ENCODE peak calls at places on chromosome 17, in five cellular contexts. M is activated T-helper 9 cell treated with anti-CD3 and anti-CD28 coated beads, Interleukin-2, amount 50 U/mL, for 16 hours; Y is GM19239; K is left colon; D is activated CD4-positive, alpha-beta T cell treated with anti-CD3 and anti-CD28 coated beads, Interleukin-2, amount 10 ng/mL, durations not matched to agents 7 days and 5 days. H is an unnamed sample.

GRCh38 chr17:1709403-1709891 is 730 bp downstream of the TLCD2 start:
- DNase-seq in K (peak; percentile 53), D (no peak), M (no peak), Y (no peak), H (no peak)

GRCh38 chr17:8409966-8410881 is 12.6 kb upstream of the RNF222 start:
- DNase-seq in M (peak; percentile 64), D (peak; percentile 83), Y (peak; percentile 47), K (peak; percentile 89), H (peak; percentile 73)

GRCh38 chr17:794876-795275 is 12.7 kb downstream of the MRM3 start:
- DNase-seq in M (peak; percentile 12), D (peak; percentile 52), K (peak; percentile 82), Y (peak; percentile 71), H (peak; percentile 23)

GRCh38 chr17:39737761-39738567 is at the start of gene GRB7:
- DNase-seq in D (no peak), Y (no peak), M (no peak), K (peak; percentile 88), H (no peak)

GRCh38 chr17:81069084-81069645 is 34.2 kb downstream of the BAIAP2 start:
- DNase-seq in M (no peak), K (no peak), Y (no peak), D (no peak), H (no peak)

GRCh38 chr17:62780273-62780672 is 27.8 kb downstream of the MARCHF10 start:
- DNase-seq in M (no peak), D (no peak), K (no peak), Y (no peak), H (no peak)

GRCh38 chr17:28875856-28876564 is 21.2 kb downstream of the ERAL1 start:
- DNase-seq in D (no peak), Y (no peak), K (no peak), M (no peak), H (no peak)

GRCh38 chr17:17855976-17856375 is 19.2 kb upstream of the SREBF1 start:
- DNase-seq in D (no peak), K (no peak), Y (no peak), M (no peak), H (no peak)

GRCh38 chr17:4562000-4562969 is 1.9 kb upstream of the GGT6 start:
- DNase-seq in Y (no peak), K (no peak), M (no peak), D (no peak), H (no peak)

GRCh38 chr17:28720247-28720996 is 637 bp downstream of the RPL23A start:
- DNase-seq in Y (no peak), K (no peak), D (peak; percentile 47), M (peak; percentile 15), H (no peak)

GRCh38 chr17:44444735-44445105 is 55.3 kb upstream of the ITGA2B start:
- DNase-seq in K (no peak), M (no peak), D (no peak), Y (no peak), H (no peak)

GRCh38 chr17:48639982-48640857 is 14.1 kb upstream of the HOXB9 start:
- DNase-seq in K (no peak), Y (no peak), M (no peak), D (no peak), H (no peak)

GRCh38 chr17:75504347-75505151 is 10.8 kb downstream of the CASKIN2 start:
- DNase-seq in Y (peak; percentile 95), D (peak; percentile 41), K (peak; percentile 57), M (peak; percentile 18), H (no peak)

GRCh38 chr17:72683506-72684404 is 408.7 kb downstream of the SLC39A11 start:
- DNase-seq in Y (no peak), M (no peak), K (peak; percentile 9), D (no peak), H (no peak)

GRCh38 chr17:3888343-3889171 is 4.3 kb downstream of the CAMKK1 start:
- DNase-seq in M (no peak), Y (no peak), D (no peak), K (peak; percentile 78), H (no peak)

GRCh38 chr17:32835291-32835761 is 41.6 kb downstream of the MYO1D start:
- DNase-seq in M (no peak), K (no peak), D (no peak), Y (no peak), H (no peak)

GRCh38 chr17:72927146-72927545 is 165.3 kb downstream of the SLC39A11 start:
- DNase-seq in M (no peak), D (no peak), K (no peak), Y (no peak), H (no peak)

GRCh38 chr17:11292491-11292890 is 51.5 kb downstream of the SHISA6 start:
- DNase-seq in M (no peak), K (no peak), Y (no peak), D (no peak), H (no peak)

GRCh38 chr17:39094607-39095308 is 56.7 kb downstream of the PLXDC1 start:
- DNase-seq in M (no peak), D (peak; percentile 57), K (no peak), Y (no peak), H (peak; percentile 59)

GRCh38 chr17:57142925-57143324 is 57.9 kb downstream of the AKAP1 start:
- DNase-seq in M (no peak), K (no peak), D (no peak), Y (no peak), H (no peak)

GRCh38 chr17:49969794-49970389 is 902 bp downstream of the DLX4 start:
- DNase-seq in K (no peak), M (no peak), Y (no peak), D (no peak), H (no peak)